ENCODE peak calls at places on chromosomes 2 and 18, in nine cellular contexts. Y, Z, I, J, O, E, Q, F and K are unnamed samples.

GRCh38 chr2:156342252-156343095 is 10.0 kb upstream of the NR4A2 start:
- DNase-seq in Y (peak), Z (peak), I (peak), J (peak), O (no peak), E (peak), Q (peak), F (peak), K (peak)

GRCh38 chr18:39675358-39675757 is 2109.8 kb upstream of the CELF4 start:
- DNase-seq in Y (peak), Z (peak), I (peak), J (no peak), O (no peak), E (no peak), Q (no peak), F (peak), K (peak)

GRCh38 chr2:1817256-1818127 is 73.2 kb upstream of the PXDN start:
- DNase-seq in Y (peak), Z (peak), I (peak), J (peak), O (peak), E (peak), Q (peak), F (peak), K (peak)

GRCh38 chr2:29841386-29842004 is 79.9 kb downstream of the ALK start:
- DNase-seq in Y (peak), Z (peak), I (peak), J (no peak), O (peak), E (peak), Q (peak), F (peak), K (no peak)

GRCh38 chr2:238818576-238818975 is 29.3 kb upstream of the TWIST2 start:
- DNase-seq in Y (peak), Z (no peak), I (no peak), J (no peak), O (no peak), E (no peak), Q (no peak), F (peak), K (no peak)

GRCh38 chr2:181285116-181285515 is 172.1 kb upstream of the ITGA4 start:
- DNase-seq in Y (no peak), Z (no peak), I (no peak), J (no peak), O (no peak), E (no peak), Q (no peak), F (no peak), K (no peak)

GRCh38 chr2:141384676-141385075 is 746.1 kb downstream of the LRP1B start:
- DNase-seq in Y (peak), Z (peak), I (peak), J (no peak), O (no peak), E (no peak), Q (no peak), F (no peak), K (peak)

GRCh38 chr2:62717503-62718081 is 12.1 kb downstream of the EHBP1 start:
- DNase-seq in Y (no peak), Z (no peak), I (no peak), J (no peak), O (no peak), E (no peak), Q (no peak), F (no peak), K (no peak)

GRCh38 chr2:120803764-120804335 is 68.2 kb downstream of the GLI2 start:
- DNase-seq in Y (no peak), Z (no peak), I (peak), J (no peak), O (no peak), E (peak), Q (no peak), F (peak), K (no peak)

GRCh38 chr18:78643981-78644380 is 335.6 kb upstream of the SALL3 start:
- DNase-seq in Y (no peak), Z (no peak), I (no peak), J (no peak), O (no peak), E (no peak), Q (no peak), F (no peak), K (no peak)

GRCh38 chr2:153478289-153479261 is at the start of gene RPRM:
- DNase-seq in Y (peak), Z (peak), I (peak), J (no peak), O (peak), E (peak), Q (peak), F (peak), K (peak)

GRCh38 chr2:239975665-239976064 is 49.5 kb downstream of the NDUFA10 start:
- DNase-seq in Y (no peak), Z (no peak), I (no peak), J (no peak), O (no peak), E (no peak), Q (no peak), F (no peak), K (no peak)

GRCh38 chr2:38248707-38249106 is 128.4 kb downstream of the ATL2 start:
- DNase-seq in Y (no peak), Z (no peak), I (no peak), J (no peak), O (no peak), E (no peak), Q (no peak), F (no peak), K (no peak)

GRCh38 chr2:102848366-102848839 is 86.6 kb downstream of the TMEM182 start:
- DNase-seq in Y (peak), Z (no peak), I (peak), J (peak), O (peak), E (peak), Q (peak), F (peak), K (peak)

GRCh38 chr2:162318280-162319222 is at the start of gene IFIH1:
- DNase-seq in Y (peak), Z (peak), I (peak), J (peak), O (no peak), E (peak), Q (peak), F (peak), K (peak)
- TF ChIP-seq CTCF in Y (peak), Z (peak), I (peak), J (no peak), O (peak), E (peak), Q (peak), F (peak), K (peak)

GRCh38 chr2:233140913-233141469 is 80.8 kb downstream of the INPP5D start:
- DNase-seq in Y (no peak), Z (no peak), I (no peak), J (no peak), O (peak), E (no peak), Q (no peak), F (no peak), K (no peak)
- TF ChIP-seq CTCF in Y (no peak), Z (no peak), I (no peak), J (no peak), O (no peak), E (no peak), Q (no peak), F (no peak), K (no peak)

GRCh38 chr2:168705534-168706470 is 96.6 kb upstream of the NOSTRIN start:
- DNase-seq in Y (peak), Z (peak), I (no peak), J (no peak), O (no peak), E (no peak), Q (no peak), F (peak), K (no peak)
- TF ChIP-seq CTCF in Y (peak), Z (peak), I (peak), J (no peak), O (peak), E (no peak), Q (peak), F (peak), K (peak)

DNA sequence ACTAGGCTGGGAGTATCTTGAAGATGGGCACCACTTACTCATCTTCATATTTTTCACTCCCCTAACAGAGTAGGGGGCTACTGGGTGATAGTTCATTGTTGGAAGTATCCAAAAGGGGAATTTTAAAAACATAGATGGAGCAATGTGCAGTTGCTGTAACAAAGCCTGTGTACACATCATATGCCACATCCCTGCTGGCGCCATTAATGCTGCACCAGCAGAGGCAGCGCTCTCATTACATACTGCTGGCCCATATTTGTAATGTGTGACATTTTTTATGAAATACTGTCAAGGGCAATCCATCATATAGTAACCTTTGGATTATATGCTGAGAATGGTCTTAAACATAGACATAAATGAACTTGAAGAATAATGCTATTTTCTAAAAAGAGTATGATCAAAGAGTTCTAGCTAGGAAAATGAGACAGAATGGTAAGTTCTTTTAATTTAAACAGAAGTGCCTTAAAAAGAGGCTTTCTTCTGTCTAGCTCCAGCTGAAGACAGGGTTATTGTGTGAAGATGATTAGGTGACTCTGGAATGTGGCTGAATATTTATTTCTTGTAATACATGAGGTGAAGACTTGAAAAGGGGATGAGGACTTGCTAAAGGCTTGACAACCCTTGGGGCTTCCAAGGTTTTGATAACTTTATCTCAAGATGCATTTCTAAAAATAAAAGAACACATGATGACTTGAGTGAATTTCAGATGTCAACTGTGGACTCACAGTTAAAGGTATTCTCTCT is 2.4 kb upstream of the TMEM178A start:
- DNase-seq in Y (no peak), Z (no peak), I (peak), J (no peak), O (no peak), E (no peak), Q (no peak), F (peak), K (no peak)
- TF ChIP-seq CTCF in Y (no peak), Z (no peak), I (no peak), J (no peak), O (no peak), E (no peak), Q (no peak), F (no peak), K (no peak)

GRCh38 chr2:78861546-78861945 is 164.0 kb upstream of the REG3G start:
- DNase-seq in Y (no peak), Z (no peak), I (no peak), J (no peak), O (no peak), E (peak), Q (no peak), F (peak), K (no peak)
- TF ChIP-seq CTCF in Y (no peak), Z (peak), I (peak), J (no peak), O (peak), E (peak), Q (no peak), F (peak), K (peak)

DNA sequence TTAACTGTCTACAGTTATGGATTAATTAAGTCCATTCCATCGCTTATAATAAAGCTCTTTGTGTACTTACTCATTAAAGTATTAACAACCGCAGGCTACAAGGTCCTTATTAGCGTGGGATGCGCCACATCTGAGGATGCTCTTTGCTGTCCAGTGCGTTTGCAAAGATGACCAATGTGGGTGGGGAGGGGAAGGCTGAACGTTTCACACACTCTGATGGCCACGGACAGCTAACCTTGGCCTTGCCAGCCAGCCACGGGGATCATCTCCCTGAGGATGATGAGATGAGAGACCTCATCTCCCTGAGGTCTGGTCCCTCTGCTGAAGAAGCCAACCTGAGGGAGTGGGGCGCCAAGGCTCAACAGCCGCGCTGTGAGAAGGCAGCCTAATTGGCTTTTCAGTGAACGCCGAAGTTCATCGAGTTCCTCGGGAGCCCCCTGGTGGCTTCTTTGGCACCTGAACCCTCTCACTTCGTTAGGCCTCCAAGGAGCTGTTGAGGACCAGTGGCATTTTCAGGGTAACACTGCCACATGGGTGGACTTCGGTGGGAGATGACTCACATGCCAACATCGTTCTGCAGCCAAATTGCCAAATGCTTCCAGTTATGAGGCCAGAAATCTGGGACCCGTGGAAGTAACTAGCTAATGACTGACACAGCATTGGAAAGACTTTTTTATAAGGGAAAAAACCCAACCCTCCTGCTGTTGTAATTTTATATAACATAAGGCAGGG is 69.3 kb upstream of the SEC11C start:
- DNase-seq in Y (peak), Z (peak), I (peak), J (peak), O (peak), E (peak), Q (peak), F (peak), K (peak)
- TF ChIP-seq CTCF in Y (peak), Z (peak), I (peak), J (peak), O (peak), E (peak), Q (peak), F (peak), K (peak)